ENCODE peak calls at places on chromosomes 6 and 20, in eight cellular contexts. Y is endothelial cell of umbilical vein; O is astrocyte of the spinal cord; R is neuronal stem cell; X is epithelial cell of esophagus; D is CD8-positive, alpha-beta T cell; J is colonic mucosa; T is right lobe of liver. W is an unnamed sample.

GRCh38 chr6:142313284-142313683 is 11.5 kb downstream of the ADGRG6 start:
- DNase-seq in Y (peak; percentile 77), O (peak; percentile 50), R (no peak), X (peak; percentile 81), D (no peak), J (no peak), T (no peak), W (no peak)

GRCh38 chr6:109351231-109352132 is 30.8 kb downstream of the CD164 start:
- DNase-seq in Y (no peak), O (no peak), R (no peak), X (peak; percentile 21), D (no peak), J (peak; percentile 75), T (no peak), W (peak; percentile 63)

GRCh38 chr20:22684072-22684762 is 99.8 kb upstream of the FOXA2 start:
- DNase-seq in Y (peak; percentile 76), O (peak; percentile 55), R (peak; percentile 79), X (peak; percentile 73), D (no peak), J (peak; percentile 67), T (peak; percentile 69), W (peak; percentile 76)

GRCh38 chr6:87408721-87409155 is 966 bp downstream of the CFAP206 start:
- DNase-seq in Y (no peak), O (no peak), R (no peak), X (no peak), D (no peak), J (no peak), T (no peak), W (no peak)

GRCh38 chr6:134553941-134554340 is 236.0 kb upstream of the SGK1 start:
- DNase-seq in Y (no peak), O (no peak), R (no peak), X (no peak), D (no peak), J (no peak), T (no peak), W (no peak)

GRCh38 chr6:9086331-9086730 is 651.0 kb upstream of the SLC35B3 start:
- DNase-seq in Y (no peak), O (no peak), R (no peak), X (peak; percentile 5), D (no peak), J (no peak), T (no peak), W (no peak)

GRCh38 chr20:33291830-33292355 is 8.9 kb downstream of the BPIFB1 start:
- DNase-seq in Y (peak; percentile 26), O (no peak), R (peak; percentile 56), X (peak; percentile 22), D (peak; percentile 67), J (peak; percentile 41), T (no peak), W (peak; percentile 75)

GRCh38 chr6:26097268-26097875 is 10.1 kb downstream of the HFE start:
- DNase-seq in Y (peak; percentile 66), O (peak; percentile 66), R (peak; percentile 50), X (peak; percentile 70), D (peak; percentile 71), J (peak; percentile 72), T (peak; percentile 65), W (peak; percentile 64)

GRCh38 chr20:15033269-15033668 is 695.9 kb upstream of the FLRT3 start:
- DNase-seq in Y (no peak), O (no peak), R (no peak), X (no peak), D (no peak), J (no peak), T (no peak), W (no peak)

GRCh38 chr6:137738197-137738596 is 128.9 kb upstream of the TNFAIP3 start:
- DNase-seq in Y (no peak), O (peak; percentile 92), R (no peak), X (peak; percentile 62), D (no peak), J (no peak), T (no peak), W (no peak)

GRCh38 chr20:14916360-14916759 is 578.9 kb upstream of the FLRT3 start:
- DNase-seq in Y (no peak), O (no peak), R (no peak), X (no peak), D (no peak), J (no peak), T (no peak), W (no peak)

GRCh38 chr20:34309691-34310090 is 6.5 kb upstream of the AHCY start:
- DNase-seq in Y (no peak), O (no peak), R (no peak), X (no peak), D (no peak), J (no peak), T (no peak), W (no peak)

GRCh38 chr6:157599191-157599590 is 218.2 kb downstream of the ZDHHC14 start:
- DNase-seq in Y (no peak), O (no peak), R (no peak), X (no peak), D (no peak), J (no peak), T (no peak), W (no peak)

GRCh38 chr20:29302979-29303644 is 1954.4 kb upstream of the DEFB115 start:
- DNase-seq in Y (no peak), O (no peak), R (no peak), X (no peak), D (peak; percentile 5), J (no peak), T (no peak), W (no peak)

GRCh38 chr6:28727559-28728211 is 196.1 kb downstream of the TRIM27 start:
- DNase-seq in Y (no peak), O (no peak), R (no peak), X (no peak), D (no peak), J (no peak), T (no peak), W (no peak)
- H3K4me3 ChIP-seq in Y (no peak overlapping the region), O (no peak overlapping the region), R (no peak overlapping the region), X (no peak overlapping the region), D (no peak overlapping the region), J (no peak overlapping the region), T (no peak overlapping the region), W (no peak overlapping the region)

GRCh38 chr6:33824461-33825154 is 20.8 kb upstream of the MLN start:
- DNase-seq in Y (peak; percentile 18), O (no peak), R (no peak), X (peak; percentile 49), D (no peak), J (peak; percentile 69), T (no peak), W (peak; percentile 50)
- H3K4me3 ChIP-seq in Y (no peak overlapping the region), O (no peak overlapping the region), R (no peak overlapping the region), X (no peak overlapping the region), D (no peak overlapping the region), J (peak overlapping the region; percentile 9), T (no peak overlapping the region), W (no peak overlapping the region)

DNA sequence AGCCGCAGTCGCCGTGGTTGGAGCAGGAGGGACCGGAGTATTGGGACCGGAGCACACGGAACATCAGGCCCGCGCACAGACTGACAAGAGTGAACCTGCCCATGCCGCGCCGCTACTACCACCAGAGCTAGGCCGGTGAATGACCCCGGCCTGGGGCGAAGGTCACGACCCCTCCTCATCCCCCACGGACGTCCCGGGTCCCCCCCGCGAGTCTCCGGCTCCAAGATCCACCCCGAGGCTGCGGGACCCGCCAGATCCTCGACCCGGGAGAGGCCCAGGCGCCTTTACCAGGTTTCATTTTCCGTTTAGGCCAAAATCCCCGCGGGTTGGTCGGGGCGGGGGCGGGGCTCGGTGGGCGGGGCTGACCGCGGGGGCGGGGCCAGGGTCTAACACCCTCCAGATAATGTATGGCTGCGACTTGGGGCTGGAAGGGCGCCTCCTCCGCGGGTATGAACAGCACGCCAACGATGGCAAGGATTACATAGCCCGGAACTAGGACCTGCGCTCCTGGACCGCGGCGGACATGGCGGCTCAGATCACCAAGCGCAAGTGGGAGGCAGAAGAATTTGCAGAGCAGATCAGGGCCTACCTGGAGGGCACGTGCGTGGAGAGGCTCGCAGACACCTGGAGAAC is 15.4 kb upstream of the HLA-A start:
- DNase-seq in Y (peak; percentile 47), O (peak; percentile 73), R (no peak), X (peak; percentile 82), D (peak; percentile 85), J (peak; percentile 93), T (peak; percentile 68), W (peak; percentile 89)
- H3K4me3 ChIP-seq in Y (peak overlapping the region; percentile 67), O (peak overlapping the region; percentile 51), R (no peak overlapping the region), X (peak overlapping the region; percentile 60), D (peak overlapping the region; percentile 93), J (peak overlapping the region; percentile 68), T (peak overlapping the region; percentile 70), W (peak overlapping the region; percentile 73)

GRCh38 chr6:56688521-56688920 is 45.8 kb upstream of the DST start:
- DNase-seq in Y (no peak), O (no peak), R (no peak), X (peak; percentile 67), D (no peak), J (no peak), T (no peak), W (no peak)

GRCh38 chr6:56690519-56691200 is 48.0 kb upstream of the DST start:
- DNase-seq in Y (peak; percentile 64), O (peak; percentile 69), R (no peak), X (peak; percentile 64), D (no peak), J (no peak), T (no peak), W (no peak)

GRCh38 chr6:56691201-56691595 is 48.5 kb upstream of the DST start:
- DNase-seq in Y (no peak), O (no peak), R (no peak), X (no peak), D (no peak), J (peak; percentile 44), T (no peak), W (peak; percentile 68)

GRCh38 chr6:56689663-56690062 is 47.0 kb upstream of the DST start:
- DNase-seq in Y (no peak), O (no peak), R (no peak), X (no peak), D (no peak), J (no peak), T (no peak), W (no peak)

GRCh38 chr6:56689114-56689513 is 46.4 kb upstream of the DST start:
- DNase-seq in Y (no peak), O (no peak), R (no peak), X (no peak), D (no peak), J (no peak), T (no peak), W (no peak)
- H3K4me3 ChIP-seq in Y (no peak overlapping the region), O (no peak overlapping the region), R (no peak overlapping the region), X (no peak overlapping the region), D (no peak overlapping the region), J (peak overlapping the region; percentile 4), T (no peak overlapping the region), W (no peak overlapping the region)

GRCh38 chr20:64084209-64085152 is at the start of gene LKAAEAR1:
- DNase-seq in Y (no peak), O (no peak), R (no peak), X (no peak), D (no peak), J (no peak), T (no peak), W (no peak)
- H3K4me3 ChIP-seq in Y (no peak within 1 kb of the TSS), O (peak within 1 kb of the TSS; percentile 26), R (peak within 1 kb of the TSS; percentile 28), X (peak within 1 kb of the TSS; percentile 27), D (peak within 1 kb of the TSS; percentile 45), J (peak within 1 kb of the TSS; percentile 44), T (peak within 1 kb of the TSS; percentile 41), W (peak within 1 kb of the TSS; percentile 55)

GRCh38 chr6:99519446-99519845 is 4.2 kb upstream of the USP45 start:
- DNase-seq in Y (no peak), O (no peak), R (no peak), X (no peak), D (no peak), J (no peak), T (no peak), W (no peak)

GRCh38 chr6:99512033-99512432 is 3.2 kb downstream of the USP45 start:
- DNase-seq in Y (no peak), O (peak; percentile 29), R (no peak), X (peak; percentile 9), D (no peak), J (no peak), T (no peak), W (no peak)

GRCh38 chr6:99514089-99514488 is 1.1 kb downstream of the USP45 start:
- DNase-seq in Y (peak; percentile 36), O (peak; percentile 34), R (no peak), X (no peak), D (no peak), J (peak; percentile 20), T (no peak), W (no peak)
- H3K4me3 ChIP-seq in Y (peak overlapping the region; percentile 86), O (peak overlapping the region; percentile 80), R (peak overlapping the region; percentile 78), X (peak overlapping the region; percentile 77), D (no peak overlapping the region), J (peak overlapping the region; percentile 80), T (peak overlapping the region; percentile 71), W (peak overlapping the region; percentile 68)